ENCODE peak calls at places on chromosomes 6 and 20, in four cellular contexts. Z is body of pancreas, Q is NCI-H2171 treated with DMSO at 0.1 percent for 48 hours, C is Peyer's patch. F is an unnamed sample.

GRCh38 chr6:144952456-144953240 is 667.5 kb downstream of the UTRN start:
- DNase-seq in C (no peak), Z (no peak), Q (no peak), F (no peak)

GRCh38 chr20:35013421-35014411 is 58.0 kb downstream of the MYH7B start:
- DNase-seq in Q (no peak), C (peak), Z (no peak), F (no peak)

GRCh38 chr6:152093711-152094110 is 286.2 kb downstream of the ESR1 start:
- DNase-seq in Q (peak), C (no peak), Z (no peak), F (no peak)

GRCh38 chr6:12336121-12336971 is 46.2 kb downstream of the EDN1 start:
- DNase-seq in C (no peak), Z (no peak), Q (no peak), F (no peak)

GRCh38 chr6:130775421-130776012 is 51.7 kb upstream of the SMLR1 start:
- DNase-seq in C (no peak), Z (no peak), Q (no peak), F (no peak)

GRCh38 chr6:3911614-3912336 is 62.6 kb downstream of the FAM50B start:
- DNase-seq in C (no peak), Q (peak), Z (peak), F (no peak)

GRCh38 chr6:135854799-135855198 is 3.3 kb downstream of the PDE7B start:
- DNase-seq in C (no peak), Q (no peak), Z (no peak), F (no peak)

GRCh38 chr6:29953001-29953436 is 10.7 kb downstream of the HLA-A start:
- DNase-seq in Z (no peak), C (no peak), Q (no peak), F (no peak)

GRCh38 chr6:109791301-109791700 is 100.2 kb downstream of the FIG4 start:
- DNase-seq in C (no peak), Q (no peak), Z (no peak), F (peak)

GRCh38 chr6:38722727-38723334 is 7.7 kb downstream of the DNAH8 start:
- DNase-seq in C (no peak), Z (no peak), Q (no peak), F (no peak)

GRCh38 chr6:85574932-85575598 is 18.6 kb downstream of the SNX14 start:
- DNase-seq in C (no peak), Q (no peak), Z (no peak), F (no peak)

GRCh38 chr20:33791959-33792597 is 19.1 kb upstream of the CHMP4B start:
- DNase-seq in C (peak), Z (peak), Q (no peak), F (peak)

GRCh38 chr6:150270330-150271052 is 98.3 kb upstream of the IYD start:
- DNase-seq in Q (no peak), Z (no peak), C (no peak), F (no peak)

GRCh38 chr20:25632940-25633790 is 9.4 kb upstream of the NANP start:
- DNase-seq in Q (no peak), C (no peak), Z (no peak), F (no peak)

GRCh38 chr20:48846516-48847492 is 19.0 kb upstream of the PREX1 start:
- DNase-seq in C (no peak), Z (no peak), Q (no peak), F (peak)

GRCh38 chr20:62805711-62806382 is 1.2 kb downstream of the OGFR start:
- DNase-seq in Z (no peak), Q (no peak), C (no peak), F (no peak)

GRCh38 chr6:44935693-44936300 is 392.3 kb upstream of the RUNX2 start:
- DNase-seq in C (no peak), Z (no peak), Q (no peak), F (no peak)

GRCh38 chr20:14288341-14289330 is 48.8 kb downstream of the FLRT3 start:
- DNase-seq in C (no peak), Z (no peak), Q (no peak), F (no peak)

GRCh38 chr20:51331466-51331865 is 211.1 kb downstream of the NFATC2 start:
- DNase-seq in Q (no peak), C (no peak), Z (no peak), F (no peak)

GRCh38 chr6:137218473-137218916 is 690 bp downstream of the IFNGR1 start:
- DNase-seq in Q (peak), Z (peak), C (no peak), F (no peak)

F was measured in head of caudate nucleus.